ENCODE peak calls at places on chromosome 13, in five cellular contexts. C is HCT116, L is MM.1S, V is neural progenitor cell, F is PC-3. Y is an unnamed sample.

GRCh38 chr13:33348366-33348765 is 62.8 kb upstream of the STARD13 start:
- DNase-seq in F (peak), V (no peak), L (no peak), C (no peak), Y (peak)

GRCh38 chr13:62123409-62123808 is 707.8 kb upstream of the PCDH20 start:
- DNase-seq in C (no peak), F (no peak), V (no peak), L (no peak), Y (no peak)

GRCh38 chr13:26202365-26202972 is 19.6 kb downstream of the RNF6 start:
- DNase-seq in F (no peak), V (no peak), L (no peak), C (no peak), Y (peak)

GRCh38 chr13:39347926-39348901 is 254.8 kb downstream of the LHFPL6 start:
- DNase-seq in V (peak), C (no peak), L (no peak), F (no peak), Y (no peak)

GRCh38 chr13:87130401-87130800 is 540.8 kb upstream of the SLITRK5 start:
- DNase-seq in C (no peak), V (no peak), F (no peak), L (no peak), Y (no peak)

GRCh38 chr13:73259061-73259908 is 200.5 kb downstream of the KLF5 start:
- DNase-seq in L (no peak), V (peak), F (no peak), C (no peak), Y (no peak)

GRCh38 chr13:106846571-106846970 is 278.6 kb upstream of the ARGLU1 start:
- DNase-seq in V (no peak), F (peak), L (no peak), C (no peak), Y (no peak)

GRCh38 chr13:21079761-21080730 is 18.7 kb upstream of the LATS2 start:
- DNase-seq in V (no peak), F (peak), L (no peak), C (no peak), Y (peak)

GRCh38 chr13:26128676-26129075 is 76.9 kb upstream of the SHISA2 start:
- DNase-seq in F (no peak), C (no peak), L (no peak), V (no peak), Y (no peak)

GRCh38 chr13:95552539-95553270 is at the start of gene CLDN10:
- DNase-seq in V (peak), L (peak), F (no peak), C (no peak), Y (no peak)

GRCh38 chr13:41019578-41020347 is 647 bp upstream of the ELF1 start:
- DNase-seq in L (no peak), V (no peak), F (no peak), C (no peak), Y (no peak)

GRCh38 chr13:39373108-39373507 is 229.9 kb downstream of the LHFPL6 start:
- DNase-seq in L (no peak), C (no peak), V (no peak), F (no peak), Y (no peak)

GRCh38 chr13:26968431-26969335 is 202.9 kb downstream of the USP12 start:
- DNase-seq in V (no peak), F (no peak), C (no peak), L (no peak), Y (peak)

GRCh38 chr13:52925775-52926285 is 77.4 kb upstream of the PCDH8 start:
- DNase-seq in V (no peak), C (no peak), L (no peak), F (no peak), Y (no peak)

GRCh38 chr13:51892657-51893056 is 30.9 kb downstream of the CCDC70 start:
- DNase-seq in C (no peak), L (no peak), V (no peak), F (no peak), Y (no peak)

GRCh38 chr13:35838356-35838755 is 292.8 kb downstream of the DCLK1 start:
- DNase-seq in F (peak), C (peak), L (no peak), V (no peak), Y (peak)

GRCh38 chr13:46948338-46948737 is 51.5 kb upstream of the HTR2A start:
- DNase-seq in V (no peak), C (no peak), L (no peak), F (peak), Y (no peak)

GRCh38 chr13:79485014-79485441 is 4.1 kb downstream of the NDFIP2 start:
- DNase-seq in V (no peak), L (no peak), F (peak), C (no peak), Y (peak)

GRCh38 chr13:67769987-67770341 is 539.8 kb upstream of the PCDH9 start:
- DNase-seq in F (no peak), V (no peak), C (no peak), L (no peak), Y (no peak)

GRCh38 chr13:40971321-40971720 is 47.8 kb downstream of the ELF1 start:
- DNase-seq in F (no peak), V (no peak), L (no peak), C (no peak), Y (no peak)

GRCh38 chr13:49300716-49301589 is 53.2 kb downstream of the CDADC1 start:
- DNase-seq in L (peak), V (peak), C (peak), F (peak), Y (peak)

GRCh38 chr13:40982772-40983171 is 36.3 kb downstream of the ELF1 start:
- DNase-seq in L (peak), C (no peak), F (no peak), V (no peak), Y (peak)

GRCh38 chr13:94617389-94618000 is 15.8 kb downstream of the GPR180 start:
- DNase-seq in F (peak), V (no peak), L (peak), C (no peak), Y (peak)

GRCh38 chr13:46647514-46648065 is 94.6 kb downstream of the LRCH1 start:
- DNase-seq in C (no peak), F (no peak), L (no peak), V (no peak), Y (no peak)

GRCh38 chr13:113835461-113836274 is 28.2 kb downstream of the GAS6 start:
- DNase-seq in C (no peak), L (no peak), F (peak), V (no peak), Y (peak)

GRCh38 chr13:95248953-95249352 is 52.3 kb downstream of the ABCC4 start:
- DNase-seq in V (no peak), L (no peak), F (no peak), C (no peak), Y (no peak)

GRCh38 chr13:105196052-105196451 is 1339.4 kb downstream of the EFNB2 start:
- DNase-seq in C (no peak), L (no peak), V (no peak), F (peak), Y (peak)

GRCh38 chr13:111566567-111566966 is 246.1 kb downstream of the TEX29 start:
- DNase-seq in C (no peak), L (no peak), F (no peak), V (no peak), Y (no peak)

GRCh38 chr13:35796627-35797026 is 320.1 kb upstream of the MAB21L1 start:
- DNase-seq in L (no peak), V (no peak), F (no peak), C (no peak), Y (peak)

GRCh38 chr13:51397262-51397933 is 55.4 kb downstream of the INTS6 start:
- DNase-seq in V (peak), F (no peak), L (no peak), C (no peak), Y (peak)

GRCh38 chr13:39417131-39417530 is 185.9 kb downstream of the LHFPL6 start:
- DNase-seq in F (no peak), L (no peak), V (peak), C (no peak), Y (peak)

GRCh38 chr13:36421447-36421846 is 10.8 kb upstream of the CCNA1 start:
- DNase-seq in C (no peak), F (peak), L (no peak), V (no peak), Y (peak)

GRCh38 chr13:50678464-50679162 is 164.9 kb downstream of the DLEU7 start:
- DNase-seq in V (no peak), C (peak), L (no peak), F (peak), Y (peak)

GRCh38 chr13:35475131-35475959 is 1.1 kb downstream of the MAB21L1 start:
- DNase-seq in L (peak), C (no peak), F (no peak), V (peak), Y (peak)

GRCh38 chr13:72693832-72694231 is 33.6 kb downstream of the MZT1 start:
- DNase-seq in F (no peak), C (no peak), V (no peak), L (no peak), Y (no peak)

GRCh38 chr13:35164324-35164932 is 222.4 kb downstream of the NBEA start:
- DNase-seq in L (peak), C (peak), F (peak), V (peak), Y (peak)

GRCh38 chr13:23544668-23545067 is 25.5 kb upstream of the TNFRSF19 start:
- DNase-seq in F (no peak), L (no peak), V (no peak), C (no peak), Y (no peak)

GRCh38 chr13:46136688-46137087 is 31.9 kb upstream of the CPB2 start:
- DNase-seq in L (no peak), V (no peak), C (no peak), F (no peak), Y (no peak)

GRCh38 chr13:102838982-102839381 is 6.8 kb upstream of the ERCC5 start:
- DNase-seq in V (no peak), L (no peak), F (no peak), C (no peak), Y (peak)

GRCh38 chr13:43020794-43021193 is 2.6 kb upstream of the DNAJC15 start:
- DNase-seq in F (peak), L (no peak), V (no peak), C (no peak), Y (no peak)

GRCh38 chr13:43023244-43023931 is at the start of gene DNAJC15:
- DNase-seq in F (peak), C (peak), V (peak), L (peak), Y (peak)

GRCh38 chr13:43021926-43022670 is 1.3 kb upstream of the DNAJC15 start:
- DNase-seq in V (no peak), C (no peak), F (no peak), L (no peak), Y (peak)

GRCh38 chr13:43030548-43030947 is 7.2 kb downstream of the DNAJC15 start:
- DNase-seq in L (no peak), V (no peak), C (no peak), F (no peak), Y (no peak)

DNA sequence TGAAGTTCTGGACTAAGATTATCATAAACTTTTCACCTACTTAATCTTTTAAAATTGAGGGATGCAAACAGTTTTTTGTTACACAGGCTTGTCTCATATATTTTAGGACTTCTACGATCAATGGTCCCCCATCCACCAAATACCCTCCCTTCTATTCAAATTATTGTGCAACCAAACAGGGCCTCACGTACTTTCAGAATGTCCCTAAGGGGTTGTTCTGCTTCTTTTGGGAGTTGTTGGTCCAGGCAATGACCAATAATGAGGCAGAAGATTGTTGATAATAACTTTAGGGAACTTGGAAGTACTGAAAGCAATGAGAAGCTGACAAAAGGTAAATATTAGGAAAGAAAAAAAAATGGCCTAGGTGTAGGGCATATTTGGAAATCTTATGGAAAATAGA is 2.9 kb downstream of the DNAJC15 start:
- DNase-seq in V (no peak), F (no peak), C (no peak), L (no peak), Y (no peak)
- TF ChIP-seq EZH2phosphoT487 in V (no peak), F (no peak), C (no peak), L (no peak), Y (no peak)

GRCh38 chr13:59534806-59535205 is 628.9 kb downstream of the DIAPH3 start:
- DNase-seq in L (no peak), F (no peak), C (no peak), V (no peak), Y (no peak)

GRCh38 chr13:59532405-59532804 is 631.3 kb downstream of the DIAPH3 start:
- DNase-seq in L (no peak), V (no peak), F (peak), C (no peak), Y (no peak)

GRCh38 chr13:59527500-59527899 is 636.2 kb downstream of the DIAPH3 start:
- DNase-seq in L (no peak), V (no peak), C (no peak), F (no peak), Y (no peak)

GRCh38 chr13:59533561-59534337 is 630.0 kb downstream of the DIAPH3 start:
- DNase-seq in V (no peak), C (no peak), F (peak), L (no peak), Y (no peak)

DNA sequence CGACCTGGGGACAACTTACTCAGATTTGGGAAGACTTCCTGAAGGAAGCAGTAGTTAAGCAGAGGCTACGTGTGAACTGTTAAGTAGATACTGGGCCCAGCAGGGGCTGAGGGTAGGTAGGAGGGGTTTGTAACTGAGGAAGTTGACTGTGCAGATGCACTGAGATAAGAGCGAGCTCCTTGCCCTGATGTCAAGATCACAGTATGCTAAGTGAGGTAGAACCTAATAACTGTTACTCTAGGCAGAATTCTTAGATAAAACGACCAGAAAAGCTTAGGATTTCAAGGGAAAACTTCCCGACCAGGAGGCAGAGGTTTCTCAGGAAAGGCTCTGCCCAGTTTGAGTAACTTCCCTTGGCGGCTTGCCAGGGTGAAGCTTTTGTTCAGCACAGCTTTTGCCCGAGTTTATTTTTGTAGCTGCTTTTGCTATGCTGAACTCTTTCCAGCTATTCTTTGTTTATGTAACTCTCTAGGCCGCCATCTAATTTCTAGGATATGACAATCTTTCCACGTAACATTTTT is 632.1 kb downstream of the DIAPH3 start:
- DNase-seq in L (no peak), C (peak), F (peak), V (peak), Y (peak)
- H3K27ac ChIP-seq in L (no peak), C (peak), F (peak), V (no peak), Y (no peak)

DNA sequence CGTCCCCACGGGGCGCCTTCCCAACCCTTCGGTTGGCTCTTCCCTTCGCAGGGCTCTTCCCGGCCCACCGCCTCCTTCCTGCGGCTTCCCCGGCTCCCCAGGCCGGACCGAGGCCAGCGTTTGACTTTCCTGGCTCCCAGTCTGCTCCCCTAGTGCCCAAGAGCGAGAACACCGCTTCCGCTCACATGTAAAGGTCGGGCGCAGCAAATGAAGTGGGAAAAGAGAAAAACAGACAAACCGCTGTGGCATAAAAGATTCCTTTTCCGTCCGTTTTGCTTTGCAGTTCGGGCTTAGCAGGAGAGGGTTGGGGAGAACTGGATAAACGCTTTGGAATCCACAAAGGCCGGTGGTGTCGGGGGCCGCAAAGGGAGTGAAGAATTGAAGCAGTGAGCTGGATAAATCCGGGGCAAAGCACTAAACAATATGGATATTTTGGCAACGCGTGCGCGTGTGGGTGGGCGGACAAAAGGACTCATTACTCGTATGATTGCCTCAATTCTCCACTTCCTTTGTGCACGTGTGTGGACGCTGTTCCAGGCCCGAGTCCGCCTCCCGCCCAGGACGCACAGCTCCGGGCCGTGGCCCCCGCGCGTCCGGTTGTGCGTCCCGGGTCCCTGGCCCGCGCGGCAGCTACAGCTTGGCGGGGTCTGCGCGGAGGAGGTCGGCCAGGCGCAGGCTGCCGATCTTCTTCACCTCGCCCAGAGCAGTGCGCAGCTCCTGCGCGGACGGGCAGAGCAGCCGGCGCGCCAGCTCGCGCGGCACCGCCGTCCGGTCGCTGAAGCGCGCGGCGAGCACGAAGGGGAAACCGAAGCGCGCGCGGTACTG is 8.6 kb upstream of the CDX2 start:
- DNase-seq in F (no peak), C (no peak), V (peak), L (no peak), Y (peak)
- TF ChIP-seq EZH2 in F (no peak), C (no peak), V (peak), L (no peak), Y (peak)

DNA sequence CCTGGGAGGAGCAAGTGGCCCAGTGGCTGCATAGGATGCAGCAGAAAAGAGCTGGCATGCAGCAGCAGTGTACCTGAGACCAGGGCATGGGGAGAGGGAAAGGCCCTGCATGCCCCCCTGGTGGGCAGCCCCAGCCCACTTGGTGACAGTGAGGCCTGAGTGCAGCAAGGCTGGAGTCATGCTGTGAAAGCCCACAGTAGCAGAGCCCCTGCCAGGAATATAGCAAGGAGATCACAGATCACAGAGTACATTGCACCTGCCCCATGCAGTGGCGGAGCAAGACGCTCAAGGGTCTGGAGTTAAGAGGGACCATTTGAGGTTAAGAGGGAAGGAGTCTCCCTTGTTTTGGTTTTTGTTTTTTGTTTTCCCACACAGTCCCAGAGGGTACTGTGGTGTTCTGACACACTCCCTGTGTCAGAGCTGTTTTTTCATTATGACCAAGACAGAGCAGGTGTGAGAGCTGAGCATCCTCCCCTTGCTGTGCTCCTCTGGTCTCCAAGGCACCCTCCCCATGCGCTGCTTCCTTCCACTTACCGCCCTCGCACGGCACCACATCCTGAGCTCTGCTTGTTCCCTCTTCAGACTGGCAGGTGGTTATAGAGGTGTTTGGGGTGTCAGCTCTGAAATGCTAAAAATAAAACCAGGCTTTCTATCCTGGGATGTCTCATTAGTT is 85.0 kb upstream of the UBL3 start:
- DNase-seq in V (no peak), C (no peak), L (no peak), F (no peak), Y (no peak)
- TF ChIP-seq EZH2phosphoT487 in V (no peak), C (no peak), L (no peak), F (no peak), Y (no peak)

DNA sequence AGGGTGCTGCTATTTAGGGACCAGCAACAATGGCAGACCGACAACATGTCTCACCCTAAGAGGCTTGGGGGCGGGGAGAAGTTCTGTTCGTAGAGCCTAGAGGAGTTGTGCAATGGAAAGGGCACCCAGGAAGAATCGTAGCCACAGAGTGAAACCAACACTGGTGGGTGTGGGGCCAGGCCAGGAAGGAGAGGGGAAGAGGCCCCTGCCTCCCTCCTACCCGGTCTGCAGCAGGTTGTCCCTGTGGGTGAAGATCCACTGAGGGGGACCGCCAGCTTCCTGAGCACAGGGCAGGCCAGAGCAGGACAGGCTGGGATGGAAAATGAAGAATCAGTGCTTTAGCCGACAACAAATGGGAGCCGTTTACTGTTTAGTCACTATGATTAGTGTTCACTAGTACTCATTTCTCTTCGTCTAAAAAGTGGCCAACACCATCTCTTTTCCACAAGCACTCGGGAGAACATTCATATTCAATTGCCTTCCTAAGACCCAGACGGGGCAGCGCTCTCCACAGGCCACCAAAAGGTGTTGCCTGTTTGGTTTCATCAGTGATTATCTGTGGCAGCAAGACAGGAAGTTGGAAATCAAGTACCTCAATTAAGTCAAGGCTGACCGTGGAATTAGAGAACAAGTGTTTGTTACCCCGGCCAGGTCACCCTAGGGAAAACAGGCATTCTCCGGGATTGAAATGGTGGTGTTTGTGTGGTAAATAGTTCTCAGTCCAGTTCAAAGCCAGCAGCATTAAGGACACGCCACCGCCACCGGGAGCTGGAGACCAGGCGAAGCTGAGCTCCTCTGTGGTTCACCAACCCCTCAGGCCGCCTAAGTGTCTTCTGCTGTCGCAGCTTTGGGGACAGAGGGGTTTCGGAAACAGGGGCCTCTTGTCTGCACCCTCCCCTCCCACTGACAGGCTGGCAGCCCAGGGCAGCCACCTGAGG is 1.0 kb upstream of the ATP11A start:
- DNase-seq in F (no peak), V (peak), L (no peak), C (no peak), Y (peak)
- H3K27ac ChIP-seq in F (no peak), V (no peak), L (peak), C (peak), Y (no peak)

GRCh38 chr13:96994030-96994848 is at the start of gene OXGR1:
- DNase-seq in V (peak), C (no peak), F (no peak), L (peak), Y (peak)
- TF ChIP-seq EZH2 in V (peak), C (no peak), F (no peak), L (no peak), Y (no peak)